ENCODE peak calls at places on chromosomes 3 and 15, in nine cellular contexts. Y is memory B cell, N is left lung, E is EH, C is PC-3, Z is T-helper 17 cell, H is DMS153, F is activated T-helper 1 cell treated with Interleukin-2 at 50 U/mL for 16 hours, V is NCI-H510A treated with DMSO at 0.1 percent for 48 hours. B is an unnamed sample.

GRCh38 chr3:197487911-197488391 is 67.8 kb downstream of the BDH1 start:
- DNase-seq in Y (no peak), N (no peak), E (peak; percentile 99), C (peak; percentile 94), Z (no peak), H (peak; percentile 59), F (no peak), V (no peak), B (no peak)

GRCh38 chr15:36827824-36828223 is 248.4 kb downstream of the CDIN1 start:
- DNase-seq in Y (no peak), N (no peak), E (no peak), C (no peak), Z (no peak), H (no peak), F (no peak), V (no peak), B (no peak)

GRCh38 chr15:66193066-66193465 is 60.5 kb downstream of the MEGF11 start:
- DNase-seq in Y (no peak), N (no peak), E (peak; percentile 4), C (peak; percentile 24), Z (no peak), H (no peak), F (no peak), V (no peak), B (no peak)

GRCh38 chr3:186882125-186882524 is 39.6 kb downstream of the ADIPOQ start:
- DNase-seq in Y (no peak), N (no peak), E (peak; percentile 30), C (no peak), Z (no peak), H (no peak), F (no peak), V (no peak), B (no peak)

GRCh38 chr15:39461536-39462140 is 119.2 kb upstream of the THBS1 start:
- DNase-seq in Y (no peak), N (no peak), E (peak; percentile 57), C (no peak), Z (no peak), H (no peak), F (no peak), V (no peak), B (no peak)

GRCh38 chr15:78726870-78727551 is 84.3 kb downstream of the ADAMTS7 start:
- DNase-seq in Y (no peak), N (peak; percentile 57), E (no peak), C (peak; percentile 48), Z (no peak), H (peak; percentile 9), F (no peak), V (no peak), B (no peak)

GRCh38 chr3:59451800-59452741 is 402.2 kb upstream of the CFAP20DC start:
- DNase-seq in Y (no peak), N (no peak), E (no peak), C (no peak), Z (no peak), H (no peak), F (no peak), V (no peak), B (no peak)

GRCh38 chr15:62787401-62787800 is 255.1 kb upstream of the TPM1 start:
- DNase-seq in Y (no peak), N (no peak), E (peak; percentile 57), C (no peak), Z (no peak), H (no peak), F (no peak), V (no peak), B (no peak)

GRCh38 chr3:7875858-7876442 is 625.7 kb upstream of the LMCD1 start:
- DNase-seq in Y (no peak), N (no peak), E (no peak), C (no peak), Z (no peak), H (no peak), F (no peak), V (no peak), B (no peak)

GRCh38 chr15:77186518-77187095 is 115.7 kb upstream of the TSPAN3 start:
- DNase-seq in Y (no peak), N (no peak), E (peak; percentile 38), C (peak; percentile 30), Z (no peak), H (no peak), F (no peak), V (no peak), B (no peak)

GRCh38 chr3:124347418-124347817 is 355.5 kb upstream of the ROPN1 start:
- DNase-seq in Y (no peak), N (no peak), E (peak; percentile 11), C (peak; percentile 52), Z (no peak), H (peak; percentile 43), F (no peak), V (no peak), B (no peak)

GRCh38 chr3:188274249-188274915 is 120.4 kb downstream of the LPP start:
- DNase-seq in Y (no peak), N (no peak), E (peak; percentile 76), C (peak; percentile 50), Z (no peak), H (no peak), F (no peak), V (no peak), B (no peak)

GRCh38 chr3:38651153-38651789 is 1.8 kb upstream of the SCN5A start:
- DNase-seq in Y (peak; percentile 53), N (peak; percentile 88), E (peak; percentile 63), C (peak; percentile 70), Z (peak; percentile 60), H (peak; percentile 0), F (peak; percentile 45), V (peak; percentile 52), B (peak; percentile 64)

B was measured in GM12892.